ENCODE peak calls at places on chromosomes 11 and 22, in four cellular contexts. R, N, G and E are unnamed samples.

GRCh38 chr11:60978546-60979380 is 7.3 kb downstream of the CD6 start:
- DNase-seq in R (no peak), N (no peak), G (no peak), E (peak)

GRCh38 chr11:48044577-48044976 is 64.2 kb downstream of the PTPRJ start:
- DNase-seq in G (no peak), N (no peak), R (no peak), E (no peak)

GRCh38 chr22:35684270-35684700 is 33.4 kb upstream of the APOL5 start:
- DNase-seq in G (peak), R (no peak), N (no peak), E (no peak)

GRCh38 chr11:80519591-80520258 is 1078.9 kb upstream of the TENM4 start:
- DNase-seq in N (no peak), G (no peak), R (no peak), E (no peak)

GRCh38 chr11:72970557-72971118 is 156.4 kb downstream of the ATG16L2 start:
- DNase-seq in R (no peak), G (no peak), N (no peak), E (no peak)

GRCh38 chr22:31983911-31984661 is 39.8 kb downstream of the YWHAH start:
- DNase-seq in G (no peak), R (no peak), N (no peak), E (no peak)

GRCh38 chr11:119980431-119980830 is 157.5 kb downstream of the TRIM29 start:
- DNase-seq in G (no peak), N (no peak), R (no peak), E (no peak)

GRCh38 chr11:133947298-133947905 is 9.4 kb downstream of the IGSF9B start:
- DNase-seq in G (peak), R (peak), N (peak), E (peak)

GRCh38 chr11:61834278-61835004 is 6.3 kb downstream of the FADS2 start:
- DNase-seq in G (no peak), R (no peak), N (peak), E (peak)

GRCh38 chr11:76698321-76699043 is 27.9 kb upstream of the LRRC32 start:
- DNase-seq in R (no peak), G (peak), N (no peak), E (no peak)

GRCh38 chr11:65224939-65225283 is 36.9 kb upstream of the POLA2 start:
- DNase-seq in N (peak), G (peak), R (no peak), E (no peak)

GRCh38 chr11:65132988-65133700 is 1.2 kb downstream of the SYVN1 start:
- DNase-seq in N (no peak), G (peak), R (peak), E (no peak)

GRCh38 chr11:132821027-132821426 is 711.3 kb downstream of the OPCML start:
- DNase-seq in R (no peak), G (no peak), N (peak), E (no peak)

GRCh38 chr11:629237-629583 is 2.2 kb upstream of the SCT start:
- DNase-seq in R (no peak), N (no peak), G (no peak), E (no peak)

GRCh38 chr22:44336962-44337657 is 24.4 kb upstream of the SHISAL1 start:
- DNase-seq in N (no peak), G (peak), R (no peak), E (no peak)

GRCh38 chr11:13141731-13142724 is 132.9 kb downstream of the RASSF10 start:
- DNase-seq in R (no peak), N (no peak), G (no peak), E (no peak)

GRCh38 chr11:126146454-126147192 is 64.8 kb downstream of the RPUSD4 start:
- DNase-seq in N (no peak), R (no peak), G (peak), E (no peak)

GRCh38 chr11:24171869-24172268 is 325.0 kb upstream of the LUZP2 start:
- DNase-seq in N (no peak), R (no peak), G (no peak), E (no peak)

GRCh38 chr11:18485905-18486528 is 30.4 kb downstream of the LDHAL6A start:
- DNase-seq in R (no peak), G (no peak), N (no peak), E (no peak)

GRCh38 chr11:61189933-61190332 is 13.4 kb upstream of the PGA3 start:
- DNase-seq in N (no peak), R (no peak), G (no peak), E (no peak)

GRCh38 chr22:37998543-37998942 is 14.2 kb upstream of the SOX10 start:
- DNase-seq in N (no peak), G (no peak), R (no peak), E (no peak)

GRCh38 chr11:33753304-33753703 is 17.1 kb upstream of the CD59 start:
- DNase-seq in G (no peak), N (peak), R (no peak), E (no peak)

GRCh38 chr22:39284142-39284980 is 35.1 kb downstream of the RPL3 start:
- DNase-seq in R (no peak), G (no peak), N (no peak), E (no peak)

GRCh38 chr11:88338223-88338661 is 706 bp upstream of the CTSC start:
- DNase-seq in G (peak), N (peak), R (peak), E (peak)

GRCh38 chr11:91796999-91797398 is 427.6 kb upstream of the FAT3 start:
- DNase-seq in N (no peak), R (no peak), G (no peak), E (no peak)

GRCh38 chr22:44455963-44456358 is 42.1 kb downstream of the RTL6 start:
- DNase-seq in R (no peak), G (no peak), N (no peak), E (no peak)

GRCh38 chr11:61173456-61173855 is 12.2 kb upstream of the VPS37C start:
- DNase-seq in R (no peak), G (no peak), N (peak), E (no peak)

GRCh38 chr11:70230151-70230839 is 27.2 kb downstream of the FADD start:
- DNase-seq in R (no peak), G (no peak), N (no peak), E (no peak)

GRCh38 chr11:12889243-12889642 is 119.9 kb upstream of the RASSF10 start:
- DNase-seq in G (no peak), N (peak), R (no peak), E (no peak)